ENCODE peak calls at places on chromosome 13, in four cellular contexts. One of them, this sample, is unnamed.

GRCh38 chr13:51370116-51370515 is 30.6 kb downstream of the SERPINE3 start:
- DNase-seq in stimulated activated CD4-positive, alpha-beta T cell treated with anti-CD3 and anti-CD28 coated beads, Interleukin-12 subunit alpha, Interleukin-12 subunit beta, amount 100 ng/mL, for 4 hours: no peak
- DNase-seq in posterior cingulate gyrus: no peak
- DNase-seq in HEK293T: no peak
- DNase-seq in this sample: no peak

GRCh38 chr13:95067303-95067702 is 233.9 kb downstream of the ABCC4 start:
- DNase-seq in stimulated activated CD4-positive, alpha-beta T cell treated with anti-CD3 and anti-CD28 coated beads, Interleukin-12 subunit alpha, Interleukin-12 subunit beta, amount 100 ng/mL, for 4 hours: no peak
- DNase-seq in posterior cingulate gyrus: no peak
- DNase-seq in HEK293T: no peak
- DNase-seq in this sample: no peak

GRCh38 chr13:110233181-110233641 is 73.7 kb downstream of the COL4A1 start:
- DNase-seq in stimulated activated CD4-positive, alpha-beta T cell treated with anti-CD3 and anti-CD28 coated beads, Interleukin-12 subunit alpha, Interleukin-12 subunit beta, amount 100 ng/mL, for 4 hours: no peak
- DNase-seq in posterior cingulate gyrus: no peak
- DNase-seq in HEK293T: no peak
- DNase-seq in this sample: no peak

GRCh38 chr13:64937302-64937701 is 2292.8 kb downstream of the PCDH9 start:
- DNase-seq in stimulated activated CD4-positive, alpha-beta T cell treated with anti-CD3 and anti-CD28 coated beads, Interleukin-12 subunit alpha, Interleukin-12 subunit beta, amount 100 ng/mL, for 4 hours: no peak
- DNase-seq in posterior cingulate gyrus: no peak
- DNase-seq in HEK293T: no peak
- DNase-seq in this sample: no peak

GRCh38 chr13:73924607-73925006 is 209.6 kb downstream of the KLF12 start:
- DNase-seq in stimulated activated CD4-positive, alpha-beta T cell treated with anti-CD3 and anti-CD28 coated beads, Interleukin-12 subunit alpha, Interleukin-12 subunit beta, amount 100 ng/mL, for 4 hours: no peak
- DNase-seq in posterior cingulate gyrus: no peak
- DNase-seq in HEK293T: no peak
- DNase-seq in this sample: no peak

GRCh38 chr13:106230450-106230849 is 305.0 kb downstream of the EFNB2 start:
- DNase-seq in stimulated activated CD4-positive, alpha-beta T cell treated with anti-CD3 and anti-CD28 coated beads, Interleukin-12 subunit alpha, Interleukin-12 subunit beta, amount 100 ng/mL, for 4 hours: no peak
- DNase-seq in posterior cingulate gyrus: no peak
- DNase-seq in HEK293T: no peak
- DNase-seq in this sample: no peak

GRCh38 chr13:20780318-20780717 is 6.6 kb upstream of the EEF1AKMT1 start:
- DNase-seq in stimulated activated CD4-positive, alpha-beta T cell treated with anti-CD3 and anti-CD28 coated beads, Interleukin-12 subunit alpha, Interleukin-12 subunit beta, amount 100 ng/mL, for 4 hours: no peak
- DNase-seq in posterior cingulate gyrus: no peak
- DNase-seq in HEK293T: no peak
- DNase-seq in this sample: no peak

GRCh38 chr13:40345149-40345514 is 321.3 kb downstream of the FOXO1 start:
- DNase-seq in stimulated activated CD4-positive, alpha-beta T cell treated with anti-CD3 and anti-CD28 coated beads, Interleukin-12 subunit alpha, Interleukin-12 subunit beta, amount 100 ng/mL, for 4 hours: no peak
- DNase-seq in posterior cingulate gyrus: no peak
- DNase-seq in HEK293T: no peak
- DNase-seq in this sample: no peak

GRCh38 chr13:67036694-67037093 is 193.4 kb downstream of the PCDH9 start:
- DNase-seq in stimulated activated CD4-positive, alpha-beta T cell treated with anti-CD3 and anti-CD28 coated beads, Interleukin-12 subunit alpha, Interleukin-12 subunit beta, amount 100 ng/mL, for 4 hours: no peak
- DNase-seq in posterior cingulate gyrus: no peak
- DNase-seq in HEK293T: peak
- DNase-seq in this sample: no peak

GRCh38 chr13:23771966-23772365 is 117.2 kb downstream of the MIPEP start:
- DNase-seq in stimulated activated CD4-positive, alpha-beta T cell treated with anti-CD3 and anti-CD28 coated beads, Interleukin-12 subunit alpha, Interleukin-12 subunit beta, amount 100 ng/mL, for 4 hours: no peak
- DNase-seq in posterior cingulate gyrus: no peak
- DNase-seq in HEK293T: no peak
- DNase-seq in this sample: no peak

GRCh38 chr13:60351326-60351725 is 45.7 kb upstream of the TDRD3 start:
- DNase-seq in stimulated activated CD4-positive, alpha-beta T cell treated with anti-CD3 and anti-CD28 coated beads, Interleukin-12 subunit alpha, Interleukin-12 subunit beta, amount 100 ng/mL, for 4 hours: no peak
- DNase-seq in posterior cingulate gyrus: peak
- DNase-seq in HEK293T: no peak
- DNase-seq in this sample: no peak

GRCh38 chr13:40069173-40070044 is 413.9 kb downstream of the COG6 start:
- DNase-seq in stimulated activated CD4-positive, alpha-beta T cell treated with anti-CD3 and anti-CD28 coated beads, Interleukin-12 subunit alpha, Interleukin-12 subunit beta, amount 100 ng/mL, for 4 hours: peak
- DNase-seq in posterior cingulate gyrus: peak
- DNase-seq in HEK293T: peak
- DNase-seq in this sample: peak

GRCh38 chr13:95707442-95708389 is 30.8 kb downstream of the DNAJC3 start:
- DNase-seq in stimulated activated CD4-positive, alpha-beta T cell treated with anti-CD3 and anti-CD28 coated beads, Interleukin-12 subunit alpha, Interleukin-12 subunit beta, amount 100 ng/mL, for 4 hours: no peak
- DNase-seq in posterior cingulate gyrus: no peak
- DNase-seq in HEK293T: no peak
- DNase-seq in this sample: no peak

GRCh38 chr13:46728777-46729176 is 68.2 kb downstream of the ESD start:
- DNase-seq in stimulated activated CD4-positive, alpha-beta T cell treated with anti-CD3 and anti-CD28 coated beads, Interleukin-12 subunit alpha, Interleukin-12 subunit beta, amount 100 ng/mL, for 4 hours: no peak
- DNase-seq in posterior cingulate gyrus: no peak
- DNase-seq in HEK293T: peak
- DNase-seq in this sample: peak

GRCh38 chr13:101211261-101211660 is 205.0 kb downstream of the NALCN start:
- DNase-seq in stimulated activated CD4-positive, alpha-beta T cell treated with anti-CD3 and anti-CD28 coated beads, Interleukin-12 subunit alpha, Interleukin-12 subunit beta, amount 100 ng/mL, for 4 hours: no peak
- DNase-seq in posterior cingulate gyrus: no peak
- DNase-seq in HEK293T: no peak
- DNase-seq in this sample: no peak

GRCh38 chr13:37406031-37406430 is 192.5 kb downstream of the POSTN start:
- DNase-seq in stimulated activated CD4-positive, alpha-beta T cell treated with anti-CD3 and anti-CD28 coated beads, Interleukin-12 subunit alpha, Interleukin-12 subunit beta, amount 100 ng/mL, for 4 hours: no peak
- DNase-seq in posterior cingulate gyrus: no peak
- DNase-seq in HEK293T: no peak
- DNase-seq in this sample: no peak

GRCh38 chr13:73702419-73703071 is 431.7 kb downstream of the KLF12 start:
- DNase-seq in stimulated activated CD4-positive, alpha-beta T cell treated with anti-CD3 and anti-CD28 coated beads, Interleukin-12 subunit alpha, Interleukin-12 subunit beta, amount 100 ng/mL, for 4 hours: peak
- DNase-seq in posterior cingulate gyrus: no peak
- DNase-seq in HEK293T: no peak
- DNase-seq in this sample: peak

GRCh38 chr13:49499889-49500660 is 4.3 kb downstream of the PHF11 start:
- DNase-seq in stimulated activated CD4-positive, alpha-beta T cell treated with anti-CD3 and anti-CD28 coated beads, Interleukin-12 subunit alpha, Interleukin-12 subunit beta, amount 100 ng/mL, for 4 hours: no peak
- DNase-seq in posterior cingulate gyrus: no peak
- DNase-seq in HEK293T: no peak
- DNase-seq in this sample: no peak

GRCh38 chr13:71285700-71286099 is 581.3 kb downstream of the DACH1 start:
- DNase-seq in stimulated activated CD4-positive, alpha-beta T cell treated with anti-CD3 and anti-CD28 coated beads, Interleukin-12 subunit alpha, Interleukin-12 subunit beta, amount 100 ng/mL, for 4 hours: no peak
- DNase-seq in posterior cingulate gyrus: no peak
- DNase-seq in HEK293T: no peak
- DNase-seq in this sample: no peak

GRCh38 chr13:28540612-28541011 is 45.7 kb upstream of the FLT1 start:
- DNase-seq in stimulated activated CD4-positive, alpha-beta T cell treated with anti-CD3 and anti-CD28 coated beads, Interleukin-12 subunit alpha, Interleukin-12 subunit beta, amount 100 ng/mL, for 4 hours: no peak
- DNase-seq in posterior cingulate gyrus: no peak
- DNase-seq in HEK293T: no peak
- DNase-seq in this sample: no peak

GRCh38 chr13:28707629-28708427 is 10.9 kb downstream of the SLC46A3 start:
- DNase-seq in stimulated activated CD4-positive, alpha-beta T cell treated with anti-CD3 and anti-CD28 coated beads, Interleukin-12 subunit alpha, Interleukin-12 subunit beta, amount 100 ng/mL, for 4 hours: no peak
- DNase-seq in posterior cingulate gyrus: no peak
- DNase-seq in HEK293T: no peak
- DNase-seq in this sample: peak

GRCh38 chr13:72849571-72849970 is 67.6 kb downstream of the PIBF1 start:
- DNase-seq in stimulated activated CD4-positive, alpha-beta T cell treated with anti-CD3 and anti-CD28 coated beads, Interleukin-12 subunit alpha, Interleukin-12 subunit beta, amount 100 ng/mL, for 4 hours: no peak
- DNase-seq in posterior cingulate gyrus: no peak
- DNase-seq in HEK293T: no peak
- DNase-seq in this sample: no peak

GRCh38 chr13:112616586-112617381 is 28.8 kb upstream of the TUBGCP3 start:
- DNase-seq in stimulated activated CD4-positive, alpha-beta T cell treated with anti-CD3 and anti-CD28 coated beads, Interleukin-12 subunit alpha, Interleukin-12 subunit beta, amount 100 ng/mL, for 4 hours: no peak
- DNase-seq in posterior cingulate gyrus: no peak
- DNase-seq in HEK293T: peak
- DNase-seq in this sample: no peak

GRCh38 chr13:21934309-21934708 is 263.4 kb downstream of the FGF9 start:
- DNase-seq in stimulated activated CD4-positive, alpha-beta T cell treated with anti-CD3 and anti-CD28 coated beads, Interleukin-12 subunit alpha, Interleukin-12 subunit beta, amount 100 ng/mL, for 4 hours: no peak
- DNase-seq in posterior cingulate gyrus: no peak
- DNase-seq in HEK293T: no peak
- DNase-seq in this sample: no peak

GRCh38 chr13:111177081-111177711 is 62.1 kb downstream of the ARHGEF7 start:
- DNase-seq in stimulated activated CD4-positive, alpha-beta T cell treated with anti-CD3 and anti-CD28 coated beads, Interleukin-12 subunit alpha, Interleukin-12 subunit beta, amount 100 ng/mL, for 4 hours: no peak
- DNase-seq in posterior cingulate gyrus: peak
- DNase-seq in HEK293T: no peak
- DNase-seq in this sample: peak

GRCh38 chr13:106471957-106472543 is 63.4 kb downstream of the EFNB2 start:
- DNase-seq in stimulated activated CD4-positive, alpha-beta T cell treated with anti-CD3 and anti-CD28 coated beads, Interleukin-12 subunit alpha, Interleukin-12 subunit beta, amount 100 ng/mL, for 4 hours: no peak
- DNase-seq in posterior cingulate gyrus: no peak
- DNase-seq in HEK293T: peak
- DNase-seq in this sample: no peak

GRCh38 chr13:43584711-43585110 is 202.1 kb downstream of the ENOX1 start:
- DNase-seq in stimulated activated CD4-positive, alpha-beta T cell treated with anti-CD3 and anti-CD28 coated beads, Interleukin-12 subunit alpha, Interleukin-12 subunit beta, amount 100 ng/mL, for 4 hours: no peak
- DNase-seq in posterior cingulate gyrus: no peak
- DNase-seq in HEK293T: no peak
- DNase-seq in this sample: no peak

GRCh38 chr13:69485991-69486592 is 621.5 kb upstream of the ATXN8OS start:
- DNase-seq in stimulated activated CD4-positive, alpha-beta T cell treated with anti-CD3 and anti-CD28 coated beads, Interleukin-12 subunit alpha, Interleukin-12 subunit beta, amount 100 ng/mL, for 4 hours: no peak
- DNase-seq in posterior cingulate gyrus: no peak
- DNase-seq in HEK293T: no peak
- DNase-seq in this sample: no peak

GRCh38 chr13:28140433-28141125 is 2.2 kb downstream of the PAN3 start:
- DNase-seq in stimulated activated CD4-positive, alpha-beta T cell treated with anti-CD3 and anti-CD28 coated beads, Interleukin-12 subunit alpha, Interleukin-12 subunit beta, amount 100 ng/mL, for 4 hours: no peak
- DNase-seq in posterior cingulate gyrus: no peak
- DNase-seq in HEK293T: no peak
- DNase-seq in this sample: no peak

GRCh38 chr13:30181856-30182651 is 125.3 kb downstream of the KATNAL1 start:
- DNase-seq in stimulated activated CD4-positive, alpha-beta T cell treated with anti-CD3 and anti-CD28 coated beads, Interleukin-12 subunit alpha, Interleukin-12 subunit beta, amount 100 ng/mL, for 4 hours: no peak
- DNase-seq in posterior cingulate gyrus: no peak
- DNase-seq in HEK293T: no peak
- DNase-seq in this sample: no peak

GRCh38 chr13:60288569-60288968 is 108.5 kb upstream of the TDRD3 start:
- DNase-seq in stimulated activated CD4-positive, alpha-beta T cell treated with anti-CD3 and anti-CD28 coated beads, Interleukin-12 subunit alpha, Interleukin-12 subunit beta, amount 100 ng/mL, for 4 hours: no peak
- DNase-seq in posterior cingulate gyrus: no peak
- DNase-seq in HEK293T: no peak
- DNase-seq in this sample: no peak

GRCh38 chr13:95256086-95256485 is 45.2 kb downstream of the ABCC4 start:
- DNase-seq in stimulated activated CD4-positive, alpha-beta T cell treated with anti-CD3 and anti-CD28 coated beads, Interleukin-12 subunit alpha, Interleukin-12 subunit beta, amount 100 ng/mL, for 4 hours: no peak
- DNase-seq in posterior cingulate gyrus: no peak
- DNase-seq in HEK293T: no peak
- DNase-seq in this sample: no peak

GRCh38 chr13:79307866-79308298 is 98.2 kb downstream of the RBM26 start:
- DNase-seq in stimulated activated CD4-positive, alpha-beta T cell treated with anti-CD3 and anti-CD28 coated beads, Interleukin-12 subunit alpha, Interleukin-12 subunit beta, amount 100 ng/mL, for 4 hours: no peak
- DNase-seq in posterior cingulate gyrus: peak
- DNase-seq in HEK293T: no peak
- DNase-seq in this sample: no peak

GRCh38 chr13:107466326-107466725 is 749.0 kb downstream of the LIG4 start:
- DNase-seq in stimulated activated CD4-positive, alpha-beta T cell treated with anti-CD3 and anti-CD28 coated beads, Interleukin-12 subunit alpha, Interleukin-12 subunit beta, amount 100 ng/mL, for 4 hours: no peak
- DNase-seq in posterior cingulate gyrus: no peak
- DNase-seq in HEK293T: no peak
- DNase-seq in this sample: no peak

GRCh38 chr13:31310781-31311180 is 111.0 kb downstream of the B3GLCT start:
- DNase-seq in stimulated activated CD4-positive, alpha-beta T cell treated with anti-CD3 and anti-CD28 coated beads, Interleukin-12 subunit alpha, Interleukin-12 subunit beta, amount 100 ng/mL, for 4 hours: no peak
- DNase-seq in posterior cingulate gyrus: no peak
- DNase-seq in HEK293T: no peak
- DNase-seq in this sample: no peak